ENCODE peak calls at places on chromosome 12, in nine cellular contexts. Y is SK-N-SH, F is osteocyte, I is adrenal gland, T is lung, S is fibroblast of mammary gland, Z is upper lobe of right lung, J is AG09319, O is nephron progenitor cell. L is an unnamed sample.

GRCh38 chr12:48004039-48004940 is at the start of gene COL2A1:
- DNase-seq in I (peak; percentile 36), Y (peak; percentile 75), F (no peak), O (peak; percentile 88), S (no peak), J (no peak), Z (no peak), T (no peak), L (no peak)

GRCh38 chr12:998020-998874 is 7.2 kb downstream of the ERC1 start:
- DNase-seq in O (peak; percentile 4), F (no peak), Y (no peak), Z (no peak), S (peak; percentile 12), I (no peak), J (no peak), T (no peak), L (no peak)

GRCh38 chr12:45789025-45789424 is 59.5 kb downstream of the ARID2 start:
- DNase-seq in J (peak; percentile 8), F (no peak), S (peak; percentile 88), Z (no peak), O (no peak), Y (peak; percentile 6), I (no peak), T (no peak), L (peak; percentile 56)

GRCh38 chr12:59268295-59268809 is 327.5 kb upstream of the SLC16A7 start:
- DNase-seq in J (no peak), Y (no peak), F (no peak), I (no peak), Z (no peak), T (no peak), O (no peak), S (no peak), L (no peak)

GRCh38 chr12:84804691-84805473 is 107.7 kb downstream of the SLC6A15 start:
- DNase-seq in S (no peak), J (no peak), Z (no peak), T (no peak), I (no peak), O (no peak), F (no peak), Y (no peak), L (no peak)

GRCh38 chr12:94874986-94875312 is 128.5 kb downstream of the NDUFA12 start:
- DNase-seq in J (no peak), Z (no peak), Y (no peak), O (no peak), I (peak; percentile 37), S (no peak), F (no peak), T (no peak), L (no peak)

GRCh38 chr12:127628655-127629054 is 638.3 kb upstream of the TMEM132C start:
- DNase-seq in O (no peak), S (peak; percentile 87), Z (no peak), T (no peak), Y (no peak), F (no peak), J (no peak), I (no peak), L (peak; percentile 35)

GRCh38 chr12:54040148-54040494 is 7.3 kb downstream of the HOXC5 start:
- DNase-seq in J (no peak), T (no peak), I (no peak), O (peak; percentile 76), S (peak; percentile 73), Z (no peak), F (no peak), Y (peak; percentile 70), L (peak; percentile 26)

DNA sequence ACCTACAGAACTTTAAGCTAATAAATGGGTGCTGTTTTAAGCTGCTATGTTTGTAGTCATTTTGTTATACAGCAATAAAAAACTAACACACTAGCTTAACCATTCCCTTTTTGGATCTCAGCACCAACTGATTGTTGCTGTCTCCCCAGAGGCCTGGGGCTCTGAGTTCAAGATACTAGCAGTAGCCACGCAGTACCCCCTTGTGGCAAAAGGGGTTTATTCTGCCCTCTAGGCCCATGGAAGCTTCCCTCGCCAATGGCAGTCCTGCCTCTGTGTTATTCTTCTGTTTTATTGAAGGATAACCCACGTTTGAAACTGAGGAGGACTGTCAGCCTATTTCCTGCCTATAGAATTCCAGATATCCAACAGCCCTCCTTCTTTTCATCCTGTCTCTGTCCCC is 455.3 kb upstream of the ATP2B1 start:
- DNase-seq in Z (no peak), O (no peak), Y (no peak), I (no peak), T (no peak), S (peak; percentile 18), J (no peak), F (no peak), L (peak; percentile 2)
- TF ChIP-seq CTCF in Z (no peak), O (no peak), Y (peak; percentile 24), I (no peak), T (no peak), S (peak; percentile 17), J (peak; percentile 11), F (no peak), L (no peak)

DNA sequence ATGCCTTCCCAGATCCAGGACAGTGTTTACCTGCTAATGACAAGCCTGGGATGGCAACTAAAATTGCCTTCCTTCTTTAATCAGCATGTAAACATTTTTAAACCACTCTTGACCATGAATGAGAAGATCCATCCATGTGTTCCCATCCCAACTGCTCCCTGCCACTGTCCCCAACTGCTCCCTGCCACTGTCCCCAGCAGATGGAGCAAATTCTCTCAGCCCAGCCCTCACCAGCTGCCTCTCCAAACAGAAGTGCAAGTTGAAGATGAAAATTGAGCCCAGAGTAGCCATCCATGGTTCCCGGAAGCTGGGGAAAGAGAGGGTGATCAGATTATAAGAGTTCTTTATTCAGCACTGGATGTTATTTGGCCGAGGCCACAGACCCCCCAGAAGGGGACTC is 133.1 kb downstream of the SLC15A4 start:
- DNase-seq in Y (no peak), I (no peak), J (no peak), T (no peak), S (no peak), O (no peak), Z (no peak), F (no peak), L (no peak)
- TF ChIP-seq CTCF in Y (no peak), I (no peak), J (no peak), T (no peak), S (no peak), O (no peak), Z (no peak), F (no peak), L (no peak)

GRCh38 chr12:108962256-108962655 is 58.6 kb downstream of the SVOP start:
- DNase-seq in S (no peak), Z (no peak), F (no peak), J (no peak), Y (no peak), T (no peak), I (no peak), O (no peak), L (no peak)

GRCh38 chr12:108964391-108965166 is 56.3 kb downstream of the SVOP start:
- DNase-seq in Z (no peak), J (no peak), O (no peak), Y (no peak), S (no peak), F (no peak), T (no peak), I (no peak), L (no peak)

GRCh38 chr12:108955225-108955835 is 65.5 kb downstream of the SVOP start:
- DNase-seq in Y (peak; percentile 8), F (no peak), J (no peak), Z (no peak), I (peak; percentile 67), S (peak; percentile 44), T (no peak), O (peak; percentile 68), L (peak; percentile 30)

GRCh38 chr12:108959748-108960655 is 60.9 kb downstream of the SVOP start:
- DNase-seq in Y (no peak), S (no peak), J (no peak), O (no peak), F (no peak), Z (no peak), T (no peak), I (no peak), L (no peak)
- TF ChIP-seq CTCF in Y (no peak), S (no peak), J (no peak), O (no peak), F (no peak), Z (no peak), T (no peak), I (no peak), L (no peak)

DNA sequence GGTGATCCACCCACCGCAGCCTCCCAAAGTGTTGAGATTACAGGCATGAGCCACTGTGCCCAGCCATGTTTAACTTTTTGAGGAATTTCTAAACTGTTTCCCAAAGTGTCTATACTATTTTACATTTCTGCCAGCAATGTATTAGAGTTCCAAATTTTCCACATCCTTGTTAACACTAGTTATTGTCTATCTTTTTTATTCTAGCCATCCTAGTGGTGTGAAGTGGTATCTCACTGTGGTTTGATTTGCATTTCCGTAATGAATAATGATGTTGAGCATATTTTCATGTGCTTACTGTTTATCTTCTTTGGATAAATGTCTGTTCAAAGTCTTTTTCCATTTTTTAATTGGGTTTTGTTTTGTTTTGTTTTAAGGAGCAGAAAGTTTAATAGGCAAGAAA is 14.7 kb downstream of the TXNRD1 start:
- DNase-seq in I (no peak), T (no peak), F (no peak), O (no peak), Y (no peak), S (no peak), Z (no peak), J (no peak), L (no peak)
- TF ChIP-seq CTCF in I (no peak), T (no peak), F (no peak), O (no peak), Y (peak; percentile 15), S (no peak), Z (no peak), J (no peak), L (no peak)

GRCh38 chr12:60644076-60644475 is 1048.2 kb downstream of the SLC16A7 start:
- DNase-seq in S (no peak), F (no peak), T (no peak), Y (no peak), Z (no peak), O (no peak), I (no peak), J (no peak), L (peak; percentile 2)
- TF ChIP-seq CTCF in S (no peak), F (no peak), T (no peak), Y (no peak), Z (no peak), O (no peak), I (no peak), J (no peak), L (no peak)

GRCh38 chr12:4282892-4283511 is 9.4 kb downstream of the CCND2 start:
- DNase-seq in Y (no peak), J (no peak), T (no peak), Z (peak; percentile 51), F (peak; percentile 78), O (no peak), S (no peak), I (no peak), L (no peak)
- TF ChIP-seq CTCF in Y (no peak), J (no peak), T (no peak), Z (no peak), F (no peak), O (no peak), S (no peak), I (no peak), L (no peak)